ENCODE peak calls at places on chromosomes 1 and 21, in nine cellular contexts. A, S, E, I, P, M, Q, B and T are unnamed samples.

GRCh38 chr1:159598196-159598595 is 10.6 kb downstream of the APCS start:
- DNase-seq in B (no peak), Q (no peak), S (peak), E (no peak), A (no peak), I (no peak), M (peak), P (no peak), T (peak)

GRCh38 chr1:165290143-165290542 is 66.4 kb downstream of the LMX1A start:
- DNase-seq in E (no peak), M (no peak), P (no peak), S (peak), A (no peak), B (no peak), Q (no peak), I (no peak), T (peak)

GRCh38 chr1:6701437-6702153 is at the start of gene DNAJC11:
- DNase-seq in E (peak), I (peak), A (peak), Q (peak), P (peak), S (peak), M (peak), B (peak), T (peak)

GRCh38 chr1:226973898-226974543 is 33.9 kb downstream of the COQ8A start:
- DNase-seq in A (no peak), E (peak), M (peak), I (no peak), S (peak), P (no peak), Q (no peak), B (no peak), T (peak)

GRCh38 chr1:234600418-234601216 is 9.4 kb downstream of the IRF2BP2 start:
- DNase-seq in B (no peak), A (no peak), M (no peak), P (peak), S (peak), I (no peak), E (peak), Q (peak), T (peak)

GRCh38 chr1:56390540-56390867 is 188.9 kb downstream of the PLPP3 start:
- DNase-seq in M (no peak), B (no peak), P (no peak), Q (no peak), S (no peak), E (no peak), A (no peak), I (no peak), T (no peak)

GRCh38 chr1:40248429-40248828 is 692 bp downstream of the TMCO2 start:
- DNase-seq in Q (no peak), P (no peak), A (no peak), M (no peak), E (no peak), I (no peak), S (no peak), B (no peak), T (no peak)

GRCh38 chr1:160818207-160818935 is 22.4 kb downstream of the LY9 start:
- DNase-seq in M (no peak), I (no peak), Q (no peak), A (no peak), S (no peak), E (no peak), P (no peak), B (no peak), T (no peak)

GRCh38 chr1:94118471-94118870 is 2.5 kb downstream of the ABCA4 start:
- DNase-seq in P (no peak), Q (no peak), S (no peak), I (no peak), E (no peak), M (no peak), B (no peak), A (no peak), T (no peak)

GRCh38 chr1:151539321-151540020 is 638 bp upstream of the TUFT1 start:
- DNase-seq in I (no peak), Q (peak), B (no peak), A (peak), P (no peak), M (peak), E (peak), S (peak), T (peak)

GRCh38 chr1:7069888-7070287 is 284.6 kb downstream of the CAMTA1 start:
- DNase-seq in I (no peak), S (no peak), A (no peak), E (no peak), Q (no peak), M (peak), P (no peak), B (no peak), T (peak)

GRCh38 chr1:100928128-100928527 is 32.2 kb downstream of the SLC30A7 start:
- DNase-seq in A (no peak), S (no peak), I (no peak), P (no peak), B (no peak), E (no peak), M (no peak), Q (no peak), T (no peak)

GRCh38 chr1:23129846-23130245 is 38.8 kb downstream of the LUZP1 start:
- DNase-seq in S (peak), B (no peak), I (no peak), E (no peak), P (no peak), M (no peak), A (no peak), Q (no peak), T (peak)

GRCh38 chr1:246394121-246394520 is 113.0 kb downstream of the SMYD3 start:
- DNase-seq in Q (no peak), P (no peak), A (no peak), M (no peak), S (no peak), B (no peak), I (no peak), E (no peak), T (no peak)

GRCh38 chr1:151563376-151563775 is 23.3 kb downstream of the TUFT1 start:
- DNase-seq in E (no peak), I (no peak), Q (no peak), P (no peak), B (no peak), M (no peak), S (no peak), A (no peak), T (no peak)

GRCh38 chr21:38751379-38752050 is 54.2 kb upstream of the ETS2 start:
- DNase-seq in S (no peak), E (peak), I (no peak), P (no peak), M (no peak), Q (no peak), B (no peak), A (no peak), T (peak)

GRCh38 chr1:10459185-10459584 is 9.4 kb downstream of the CORT start:
- DNase-seq in E (no peak), S (no peak), A (no peak), I (no peak), B (no peak), M (peak), P (no peak), Q (no peak), T (peak)